ENCODE peak calls at places on chromosomes 13 and 19, in seven cellular contexts. One of them, this sample, is unnamed.

GRCh38 chr19:18599485-18599884 is 7.1 kb downstream of the CRLF1 start:
- DNase-seq in Karpas-422: no peak
- DNase-seq in Kasumi-1: no peak
- DNase-seq in T-helper 1 cell: no peak
- DNase-seq in activated gamma-delta T cell treated with Interleukin-2 at 50 U/mL for 16 hours: no peak
- DNase-seq in HEK293T: peak
- DNase-seq in ELR: no peak
- DNase-seq in this sample: no peak

GRCh38 chr19:46748325-46749109 is 2.3 kb upstream of the STRN4 start:
- DNase-seq in Karpas-422: peak
- DNase-seq in Kasumi-1: peak
- DNase-seq in T-helper 1 cell: peak
- DNase-seq in activated gamma-delta T cell treated with Interleukin-2 at 50 U/mL for 16 hours: peak
- DNase-seq in HEK293T: peak
- DNase-seq in ELR: peak
- DNase-seq in this sample: peak

GRCh38 chr13:66994498-66995365 is 235.4 kb downstream of the PCDH9 start:
- DNase-seq in Karpas-422: peak
- DNase-seq in Kasumi-1: no peak
- DNase-seq in T-helper 1 cell: no peak
- DNase-seq in activated gamma-delta T cell treated with Interleukin-2 at 50 U/mL for 16 hours: no peak
- DNase-seq in HEK293T: no peak
- DNase-seq in ELR: no peak
- DNase-seq in this sample: no peak

GRCh38 chr13:95643471-95643813 is 1.1 kb downstream of the DZIP1 start:
- DNase-seq in Karpas-422: no peak
- DNase-seq in Kasumi-1: no peak
- DNase-seq in T-helper 1 cell: no peak
- DNase-seq in activated gamma-delta T cell treated with Interleukin-2 at 50 U/mL for 16 hours: no peak
- DNase-seq in HEK293T: peak
- DNase-seq in ELR: peak
- DNase-seq in this sample: no peak

GRCh38 chr13:44399045-44399444 is 25.4 kb downstream of the SERP2 start:
- DNase-seq in Karpas-422: no peak
- DNase-seq in Kasumi-1: no peak
- DNase-seq in T-helper 1 cell: no peak
- DNase-seq in activated gamma-delta T cell treated with Interleukin-2 at 50 U/mL for 16 hours: no peak
- DNase-seq in HEK293T: no peak
- DNase-seq in ELR: no peak
- DNase-seq in this sample: no peak

GRCh38 chr13:25253702-25254101 is 33.6 kb downstream of the MTMR6 start:
- DNase-seq in Karpas-422: no peak
- DNase-seq in Kasumi-1: no peak
- DNase-seq in T-helper 1 cell: no peak
- DNase-seq in activated gamma-delta T cell treated with Interleukin-2 at 50 U/mL for 16 hours: no peak
- DNase-seq in HEK293T: no peak
- DNase-seq in ELR: no peak
- DNase-seq in this sample: no peak

GRCh38 chr19:12676384-12676792 is 5.3 kb downstream of the DHPS start:
- DNase-seq in Karpas-422: peak
- DNase-seq in Kasumi-1: peak
- DNase-seq in T-helper 1 cell: peak
- DNase-seq in activated gamma-delta T cell treated with Interleukin-2 at 50 U/mL for 16 hours: peak
- DNase-seq in HEK293T: peak
- DNase-seq in ELR: peak
- DNase-seq in this sample: peak

GRCh38 chr13:106471957-106472543 is 63.4 kb downstream of the EFNB2 start:
- DNase-seq in Karpas-422: peak
- DNase-seq in Kasumi-1: no peak
- DNase-seq in T-helper 1 cell: no peak
- DNase-seq in activated gamma-delta T cell treated with Interleukin-2 at 50 U/mL for 16 hours: no peak
- DNase-seq in HEK293T: peak
- DNase-seq in ELR: peak
- DNase-seq in this sample: no peak

GRCh38 chr13:101594936-101595335 is 142.5 kb downstream of the ITGBL1 start:
- DNase-seq in Karpas-422: no peak
- DNase-seq in Kasumi-1: no peak
- DNase-seq in T-helper 1 cell: no peak
- DNase-seq in activated gamma-delta T cell treated with Interleukin-2 at 50 U/mL for 16 hours: no peak
- DNase-seq in HEK293T: no peak
- DNase-seq in ELR: no peak
- DNase-seq in this sample: no peak

GRCh38 chr13:26968431-26969335 is 202.9 kb downstream of the USP12 start:
- DNase-seq in Karpas-422: no peak
- DNase-seq in Kasumi-1: no peak
- DNase-seq in T-helper 1 cell: no peak
- DNase-seq in activated gamma-delta T cell treated with Interleukin-2 at 50 U/mL for 16 hours: no peak
- DNase-seq in HEK293T: no peak
- DNase-seq in ELR: peak
- DNase-seq in this sample: no peak

GRCh38 chr13:47788844-47789243 is 212.2 kb downstream of the SUCLA2 start:
- DNase-seq in Karpas-422: no peak
- DNase-seq in Kasumi-1: no peak
- DNase-seq in T-helper 1 cell: no peak
- DNase-seq in activated gamma-delta T cell treated with Interleukin-2 at 50 U/mL for 16 hours: no peak
- DNase-seq in HEK293T: no peak
- DNase-seq in ELR: no peak
- DNase-seq in this sample: no peak

GRCh38 chr19:38729653-38730469 is 14.4 kb downstream of the CAPN12 start:
- DNase-seq in Karpas-422: peak
- DNase-seq in Kasumi-1: peak
- DNase-seq in T-helper 1 cell: peak
- DNase-seq in activated gamma-delta T cell treated with Interleukin-2 at 50 U/mL for 16 hours: peak
- DNase-seq in HEK293T: peak
- DNase-seq in ELR: peak
- DNase-seq in this sample: peak

GRCh38 chr19:17210296-17210695 is 4.9 kb upstream of the USE1 start:
- DNase-seq in Karpas-422: no peak
- DNase-seq in Kasumi-1: no peak
- DNase-seq in T-helper 1 cell: no peak
- DNase-seq in activated gamma-delta T cell treated with Interleukin-2 at 50 U/mL for 16 hours: no peak
- DNase-seq in HEK293T: no peak
- DNase-seq in ELR: peak
- DNase-seq in this sample: no peak

GRCh38 chr13:70941454-70941853 is 833.2 kb upstream of the KLHL1 start:
- DNase-seq in Karpas-422: no peak
- DNase-seq in Kasumi-1: no peak
- DNase-seq in T-helper 1 cell: no peak
- DNase-seq in activated gamma-delta T cell treated with Interleukin-2 at 50 U/mL for 16 hours: no peak
- DNase-seq in HEK293T: no peak
- DNase-seq in ELR: no peak
- DNase-seq in this sample: no peak

GRCh38 chr19:39014037-39014436 is 18.3 kb downstream of the FBXO27 start:
- DNase-seq in Karpas-422: no peak
- DNase-seq in Kasumi-1: no peak
- DNase-seq in T-helper 1 cell: no peak
- DNase-seq in activated gamma-delta T cell treated with Interleukin-2 at 50 U/mL for 16 hours: no peak
- DNase-seq in HEK293T: no peak
- DNase-seq in ELR: no peak
- DNase-seq in this sample: no peak

GRCh38 chr19:8041553-8041952 is 11.0 kb upstream of the CCL25 start:
- DNase-seq in Karpas-422: no peak
- DNase-seq in Kasumi-1: no peak
- DNase-seq in T-helper 1 cell: no peak
- DNase-seq in activated gamma-delta T cell treated with Interleukin-2 at 50 U/mL for 16 hours: no peak
- DNase-seq in HEK293T: no peak
- DNase-seq in ELR: no peak
- DNase-seq in this sample: no peak

GRCh38 chr19:16385821-16386220 is 61.2 kb downstream of the KLF2 start:
- DNase-seq in Karpas-422: no peak
- DNase-seq in Kasumi-1: no peak
- DNase-seq in T-helper 1 cell: no peak
- DNase-seq in activated gamma-delta T cell treated with Interleukin-2 at 50 U/mL for 16 hours: no peak
- DNase-seq in HEK293T: no peak
- DNase-seq in ELR: no peak
- DNase-seq in this sample: no peak

GRCh38 chr13:20714563-20715339 is 11.3 kb downstream of the IL17D start:
- DNase-seq in Karpas-422: no peak
- DNase-seq in Kasumi-1: no peak
- DNase-seq in T-helper 1 cell: no peak
- DNase-seq in activated gamma-delta T cell treated with Interleukin-2 at 50 U/mL for 16 hours: no peak
- DNase-seq in HEK293T: no peak
- DNase-seq in ELR: no peak
- DNase-seq in this sample: no peak

GRCh38 chr19:53818756-53819155 is 5.4 kb downstream of the NLRP12 start:
- DNase-seq in Karpas-422: no peak
- DNase-seq in Kasumi-1: no peak
- DNase-seq in T-helper 1 cell: no peak
- DNase-seq in activated gamma-delta T cell treated with Interleukin-2 at 50 U/mL for 16 hours: no peak
- DNase-seq in HEK293T: no peak
- DNase-seq in ELR: no peak
- DNase-seq in this sample: no peak

GRCh38 chr19:56538761-56539263 is at the start of gene ZFP28:
- DNase-seq in Karpas-422: no peak
- DNase-seq in Kasumi-1: no peak
- DNase-seq in T-helper 1 cell: no peak
- DNase-seq in activated gamma-delta T cell treated with Interleukin-2 at 50 U/mL for 16 hours: no peak
- DNase-seq in HEK293T: peak
- DNase-seq in ELR: no peak
- DNase-seq in this sample: no peak

GRCh38 chr13:26679945-26680516 is 80.6 kb downstream of the GPR12 start:
- DNase-seq in Karpas-422: peak
- DNase-seq in Kasumi-1: no peak
- DNase-seq in T-helper 1 cell: no peak
- DNase-seq in activated gamma-delta T cell treated with Interleukin-2 at 50 U/mL for 16 hours: no peak
- DNase-seq in HEK293T: no peak
- DNase-seq in ELR: no peak
- DNase-seq in this sample: no peak

GRCh38 chr19:30673336-30673735 is 301.2 kb downstream of the ZNF536 start:
- DNase-seq in Karpas-422: no peak
- DNase-seq in Kasumi-1: no peak
- DNase-seq in T-helper 1 cell: no peak
- DNase-seq in activated gamma-delta T cell treated with Interleukin-2 at 50 U/mL for 16 hours: no peak
- DNase-seq in HEK293T: no peak
- DNase-seq in ELR: no peak
- DNase-seq in this sample: no peak

GRCh38 chr13:46317120-46317519 is 69.9 kb downstream of the RUBCNL start:
- DNase-seq in Karpas-422: no peak
- DNase-seq in Kasumi-1: no peak
- DNase-seq in T-helper 1 cell: no peak
- DNase-seq in activated gamma-delta T cell treated with Interleukin-2 at 50 U/mL for 16 hours: no peak
- DNase-seq in HEK293T: no peak
- DNase-seq in ELR: no peak
- DNase-seq in this sample: no peak

GRCh38 chr13:102317593-102317992 is 84.3 kb downstream of the FGF14 start:
- DNase-seq in Karpas-422: no peak
- DNase-seq in Kasumi-1: no peak
- DNase-seq in T-helper 1 cell: no peak
- DNase-seq in activated gamma-delta T cell treated with Interleukin-2 at 50 U/mL for 16 hours: no peak
- DNase-seq in HEK293T: no peak
- DNase-seq in ELR: no peak
- DNase-seq in this sample: no peak

GRCh38 chr13:28830580-28830979 is 10.4 kb downstream of the MTUS2 start:
- DNase-seq in Karpas-422: no peak
- DNase-seq in Kasumi-1: peak
- DNase-seq in T-helper 1 cell: no peak
- DNase-seq in activated gamma-delta T cell treated with Interleukin-2 at 50 U/mL for 16 hours: no peak
- DNase-seq in HEK293T: no peak
- DNase-seq in ELR: no peak
- DNase-seq in this sample: no peak

GRCh38 chr19:28465317-28466086 is 747.4 kb downstream of the UQCRFS1 start:
- DNase-seq in Karpas-422: no peak
- DNase-seq in Kasumi-1: no peak
- DNase-seq in T-helper 1 cell: no peak
- DNase-seq in activated gamma-delta T cell treated with Interleukin-2 at 50 U/mL for 16 hours: no peak
- DNase-seq in HEK293T: no peak
- DNase-seq in ELR: peak
- DNase-seq in this sample: no peak

GRCh38 chr13:45932611-45933182 is 81.1 kb upstream of the SIAH3 start:
- DNase-seq in Karpas-422: no peak
- DNase-seq in Kasumi-1: peak
- DNase-seq in T-helper 1 cell: no peak
- DNase-seq in activated gamma-delta T cell treated with Interleukin-2 at 50 U/mL for 16 hours: no peak
- DNase-seq in HEK293T: no peak
- DNase-seq in ELR: no peak
- DNase-seq in this sample: no peak

GRCh38 chr13:20428666-20429644 is 96.7 kb downstream of the CRYL1 start:
- DNase-seq in Karpas-422: no peak
- DNase-seq in Kasumi-1: no peak
- DNase-seq in T-helper 1 cell: no peak
- DNase-seq in activated gamma-delta T cell treated with Interleukin-2 at 50 U/mL for 16 hours: no peak
- DNase-seq in HEK293T: no peak
- DNase-seq in ELR: peak
- DNase-seq in this sample: no peak

GRCh38 chr19:34577056-34577455 is 95.5 kb downstream of the WTIP start:
- DNase-seq in Karpas-422: no peak
- DNase-seq in Kasumi-1: no peak
- DNase-seq in T-helper 1 cell: no peak
- DNase-seq in activated gamma-delta T cell treated with Interleukin-2 at 50 U/mL for 16 hours: no peak
- DNase-seq in HEK293T: no peak
- DNase-seq in ELR: no peak
- DNase-seq in this sample: no peak

GRCh38 chr13:113088691-113089020 is 16.9 kb upstream of the F7 start:
- DNase-seq in Karpas-422: no peak
- DNase-seq in Kasumi-1: no peak
- DNase-seq in T-helper 1 cell: no peak
- DNase-seq in activated gamma-delta T cell treated with Interleukin-2 at 50 U/mL for 16 hours: no peak
- DNase-seq in HEK293T: no peak
- DNase-seq in ELR: no peak
- DNase-seq in this sample: no peak

GRCh38 chr13:113060557-113061270 is 44.9 kb upstream of the F7 start:
- DNase-seq in Karpas-422: no peak
- DNase-seq in Kasumi-1: no peak
- DNase-seq in T-helper 1 cell: no peak
- DNase-seq in activated gamma-delta T cell treated with Interleukin-2 at 50 U/mL for 16 hours: no peak
- DNase-seq in HEK293T: no peak
- DNase-seq in ELR: no peak
- DNase-seq in this sample: no peak

GRCh38 chr13:48624858-48625257 is 28.9 kb upstream of the CYSLTR2 start:
- DNase-seq in Karpas-422: no peak
- DNase-seq in Kasumi-1: no peak
- DNase-seq in T-helper 1 cell: no peak
- DNase-seq in activated gamma-delta T cell treated with Interleukin-2 at 50 U/mL for 16 hours: no peak
- DNase-seq in HEK293T: no peak
- DNase-seq in ELR: no peak
- DNase-seq in this sample: no peak

GRCh38 chr19:17281391-17282304 is at the start of gene ANKLE1:
- DNase-seq in Karpas-422: peak
- DNase-seq in Kasumi-1: peak
- DNase-seq in T-helper 1 cell: no peak
- DNase-seq in activated gamma-delta T cell treated with Interleukin-2 at 50 U/mL for 16 hours: no peak
- DNase-seq in HEK293T: no peak
- DNase-seq in ELR: peak
- DNase-seq in this sample: no peak

GRCh38 chr13:103539265-103539664 is 473.0 kb upstream of the SLC10A2 start:
- DNase-seq in Karpas-422: no peak
- DNase-seq in Kasumi-1: no peak
- DNase-seq in T-helper 1 cell: no peak
- DNase-seq in activated gamma-delta T cell treated with Interleukin-2 at 50 U/mL for 16 hours: no peak
- DNase-seq in HEK293T: peak
- DNase-seq in ELR: no peak
- DNase-seq in this sample: no peak

GRCh38 chr19:1123381-1123780 is 19.6 kb downstream of the GPX4 start:
- DNase-seq in Karpas-422: no peak
- DNase-seq in Kasumi-1: no peak
- DNase-seq in T-helper 1 cell: no peak
- DNase-seq in activated gamma-delta T cell treated with Interleukin-2 at 50 U/mL for 16 hours: no peak
- DNase-seq in HEK293T: no peak
- DNase-seq in ELR: no peak
- DNase-seq in this sample: no peak

GRCh38 chr13:30520571-30520970 is 54.8 kb upstream of the HMGB1 start:
- DNase-seq in Karpas-422: no peak
- DNase-seq in Kasumi-1: no peak
- DNase-seq in T-helper 1 cell: no peak
- DNase-seq in activated gamma-delta T cell treated with Interleukin-2 at 50 U/mL for 16 hours: no peak
- DNase-seq in HEK293T: no peak
- DNase-seq in ELR: peak
- DNase-seq in this sample: no peak

GRCh38 chr19:58551577-58552471 is 3.1 kb downstream of the CHMP2A start:
- DNase-seq in Karpas-422: no peak
- DNase-seq in Kasumi-1: no peak
- DNase-seq in T-helper 1 cell: no peak
- DNase-seq in activated gamma-delta T cell treated with Interleukin-2 at 50 U/mL for 16 hours: no peak
- DNase-seq in HEK293T: no peak
- DNase-seq in ELR: no peak
- DNase-seq in this sample: no peak

This sample was measured in natural killer cell treated with Interleukin-12 subunit alpha and Interleukin-12 subunit beta and Interleukin-15 and Interleukin-18, amount 100 ng/mL, for 72 hours.